ENCODE peak calls at places on chromosome 3, in five cellular contexts. One of them, this sample, is unnamed.

GRCh38 chr3:141410861-141411771 is 42.8 kb downstream of the ZBTB38 start:
- DNase-seq in NCI-H1105 treated with DMSO at 0.1 percent for 48 hours: no peak
- DNase-seq in astrocyte of the hippocampus: no peak
- DNase-seq in naive B cell: no peak
- DNase-seq in psoas muscle: no peak
- DNase-seq in this sample: no peak

GRCh38 chr3:114874447-114874846 is 272.6 kb downstream of the ZBTB20 start:
- DNase-seq in naive B cell: no peak
- DNase-seq in NCI-H1105 treated with DMSO at 0.1 percent for 48 hours: no peak
- DNase-seq in astrocyte of the hippocampus: no peak
- DNase-seq in psoas muscle: peak; percentile 53
- DNase-seq in this sample: no peak

GRCh38 chr3:16301490-16301889 is 36.5 kb downstream of the OXNAD1 start:
- DNase-seq in naive B cell: no peak
- DNase-seq in psoas muscle: no peak
- DNase-seq in astrocyte of the hippocampus: no peak
- DNase-seq in NCI-H1105 treated with DMSO at 0.1 percent for 48 hours: no peak
- DNase-seq in this sample: no peak

GRCh38 chr3:48428088-48428862 is 1.6 kb downstream of the PLXNB1 start:
- DNase-seq in psoas muscle: no peak
- DNase-seq in NCI-H1105 treated with DMSO at 0.1 percent for 48 hours: peak; percentile 4
- DNase-seq in naive B cell: no peak
- DNase-seq in astrocyte of the hippocampus: peak; percentile 42
- DNase-seq in this sample: no peak

GRCh38 chr3:53232641-53233377 is 23.0 kb downstream of the TKT start:
- DNase-seq in astrocyte of the hippocampus: no peak
- DNase-seq in naive B cell: no peak
- DNase-seq in NCI-H1105 treated with DMSO at 0.1 percent for 48 hours: no peak
- DNase-seq in psoas muscle: peak; percentile 52
- DNase-seq in this sample: no peak

GRCh38 chr3:37024092-37024491 is 30.8 kb downstream of the MLH1 start:
- DNase-seq in NCI-H1105 treated with DMSO at 0.1 percent for 48 hours: no peak
- DNase-seq in psoas muscle: no peak
- DNase-seq in astrocyte of the hippocampus: no peak
- DNase-seq in naive B cell: no peak
- DNase-seq in this sample: no peak

GRCh38 chr3:12758025-12758830 is 831 bp downstream of the TMEM40 start:
- DNase-seq in psoas muscle: no peak
- DNase-seq in astrocyte of the hippocampus: peak; percentile 78
- DNase-seq in NCI-H1105 treated with DMSO at 0.1 percent for 48 hours: peak; percentile 1
- DNase-seq in naive B cell: no peak
- DNase-seq in this sample: peak; percentile 59

GRCh38 chr3:118863731-118864322 is 170.8 kb downstream of the IGSF11 start:
- DNase-seq in naive B cell: no peak
- DNase-seq in astrocyte of the hippocampus: no peak
- DNase-seq in NCI-H1105 treated with DMSO at 0.1 percent for 48 hours: no peak
- DNase-seq in psoas muscle: no peak
- DNase-seq in this sample: peak; percentile 20

GRCh38 chr3:34396945-34397344 is 598.5 kb downstream of the PDCD6IP start:
- DNase-seq in naive B cell: no peak
- DNase-seq in astrocyte of the hippocampus: no peak
- DNase-seq in psoas muscle: no peak
- DNase-seq in NCI-H1105 treated with DMSO at 0.1 percent for 48 hours: no peak
- DNase-seq in this sample: no peak

GRCh38 chr3:111616417-111617105 is 21.4 kb upstream of the ZBED2 start:
- DNase-seq in psoas muscle: no peak
- DNase-seq in astrocyte of the hippocampus: no peak
- DNase-seq in naive B cell: no peak
- DNase-seq in NCI-H1105 treated with DMSO at 0.1 percent for 48 hours: no peak
- DNase-seq in this sample: no peak

GRCh38 chr3:40363681-40364080 is 23.3 kb upstream of the ENTPD3 start:
- DNase-seq in psoas muscle: no peak
- DNase-seq in naive B cell: no peak
- DNase-seq in astrocyte of the hippocampus: no peak
- DNase-seq in NCI-H1105 treated with DMSO at 0.1 percent for 48 hours: no peak
- DNase-seq in this sample: no peak

GRCh38 chr3:172177803-172178316 is 138.5 kb downstream of the FNDC3B start:
- DNase-seq in astrocyte of the hippocampus: no peak
- DNase-seq in NCI-H1105 treated with DMSO at 0.1 percent for 48 hours: no peak
- DNase-seq in psoas muscle: no peak
- DNase-seq in naive B cell: no peak
- DNase-seq in this sample: no peak

GRCh38 chr3:16290007-16290826 is 25.2 kb downstream of the OXNAD1 start:
- DNase-seq in psoas muscle: no peak
- DNase-seq in astrocyte of the hippocampus: peak; percentile 77
- DNase-seq in naive B cell: peak; percentile 30
- DNase-seq in NCI-H1105 treated with DMSO at 0.1 percent for 48 hours: peak; percentile 49
- DNase-seq in this sample: peak; percentile 58

GRCh38 chr3:24604215-24604614 is 109.6 kb upstream of the THRB start:
- DNase-seq in naive B cell: no peak
- DNase-seq in astrocyte of the hippocampus: no peak
- DNase-seq in NCI-H1105 treated with DMSO at 0.1 percent for 48 hours: no peak
- DNase-seq in psoas muscle: no peak
- DNase-seq in this sample: no peak

GRCh38 chr3:96331341-96331740 is 483.1 kb upstream of the EPHA6 start:
- DNase-seq in naive B cell: no peak
- DNase-seq in psoas muscle: no peak
- DNase-seq in NCI-H1105 treated with DMSO at 0.1 percent for 48 hours: peak; percentile 61
- DNase-seq in astrocyte of the hippocampus: no peak
- DNase-seq in this sample: no peak

GRCh38 chr3:43784640-43785011 is 93.9 kb downstream of the ABHD5 start:
- DNase-seq in psoas muscle: no peak
- DNase-seq in NCI-H1105 treated with DMSO at 0.1 percent for 48 hours: no peak
- DNase-seq in astrocyte of the hippocampus: no peak
- DNase-seq in naive B cell: no peak
- DNase-seq in this sample: no peak

GRCh38 chr3:101729586-101729985 is 5.2 kb downstream of the CEP97 start:
- DNase-seq in naive B cell: no peak
- DNase-seq in psoas muscle: no peak
- DNase-seq in NCI-H1105 treated with DMSO at 0.1 percent for 48 hours: no peak
- DNase-seq in astrocyte of the hippocampus: no peak
- DNase-seq in this sample: no peak

GRCh38 chr3:129628169-129628522 is 21.7 kb upstream of the PLXND1 start:
- DNase-seq in NCI-H1105 treated with DMSO at 0.1 percent for 48 hours: no peak
- DNase-seq in naive B cell: no peak
- DNase-seq in astrocyte of the hippocampus: no peak
- DNase-seq in psoas muscle: no peak
- DNase-seq in this sample: no peak

GRCh38 chr3:111859974-111860859 is 1.2 kb downstream of the PHLDB2 start:
- DNase-seq in naive B cell: peak; percentile 75
- DNase-seq in NCI-H1105 treated with DMSO at 0.1 percent for 48 hours: peak; percentile 75
- DNase-seq in astrocyte of the hippocampus: peak; percentile 92
- DNase-seq in psoas muscle: peak; percentile 78
- DNase-seq in this sample: peak; percentile 74

GRCh38 chr3:112598731-112599130 is 36.9 kb downstream of the SLC35A5 start:
- DNase-seq in naive B cell: no peak
- DNase-seq in NCI-H1105 treated with DMSO at 0.1 percent for 48 hours: no peak
- DNase-seq in psoas muscle: no peak
- DNase-seq in astrocyte of the hippocampus: no peak
- DNase-seq in this sample: no peak

GRCh38 chr3:112377418-112378071 is 44.6 kb downstream of the CD200 start:
- DNase-seq in psoas muscle: no peak
- DNase-seq in astrocyte of the hippocampus: no peak
- DNase-seq in NCI-H1105 treated with DMSO at 0.1 percent for 48 hours: no peak
- DNase-seq in naive B cell: no peak
- DNase-seq in this sample: peak; percentile 63

GRCh38 chr3:46168583-46168982 is 39.5 kb downstream of the CCR1 start:
- DNase-seq in psoas muscle: no peak
- DNase-seq in NCI-H1105 treated with DMSO at 0.1 percent for 48 hours: no peak
- DNase-seq in astrocyte of the hippocampus: no peak
- DNase-seq in naive B cell: no peak
- DNase-seq in this sample: no peak

GRCh38 chr3:8657804-8658311 is 13.3 kb upstream of the SSUH2 start:
- DNase-seq in naive B cell: no peak
- DNase-seq in astrocyte of the hippocampus: no peak
- DNase-seq in psoas muscle: no peak
- DNase-seq in NCI-H1105 treated with DMSO at 0.1 percent for 48 hours: no peak
- DNase-seq in this sample: no peak

GRCh38 chr3:121722346-121722745 is 27.2 kb downstream of the GOLGB1 start:
- DNase-seq in astrocyte of the hippocampus: no peak
- DNase-seq in naive B cell: no peak
- DNase-seq in psoas muscle: no peak
- DNase-seq in NCI-H1105 treated with DMSO at 0.1 percent for 48 hours: no peak
- DNase-seq in this sample: no peak

GRCh38 chr3:42014949-42015533 is 53.1 kb upstream of the ULK4 start:
- DNase-seq in astrocyte of the hippocampus: peak; percentile 45
- DNase-seq in NCI-H1105 treated with DMSO at 0.1 percent for 48 hours: no peak
- DNase-seq in naive B cell: peak; percentile 31
- DNase-seq in psoas muscle: peak; percentile 84
- DNase-seq in this sample: peak; percentile 25

GRCh38 chr3:135966875-135967274 is 1.3 kb downstream of the PPP2R3A start:
- DNase-seq in naive B cell: no peak
- DNase-seq in astrocyte of the hippocampus: peak; percentile 26
- DNase-seq in psoas muscle: no peak
- DNase-seq in NCI-H1105 treated with DMSO at 0.1 percent for 48 hours: no peak
- DNase-seq in this sample: no peak